ENCODE peak calls at places on chromosomes 16 and 17, in four cellular contexts. U is choroid plexus epithelial cell, R is BE2C, N is sigmoid colon. I is an unnamed sample.

GRCh38 chr16:3501783-3502400 is 1.1 kb downstream of the CLUAP1 start:
- DNase-seq in U (no peak), N (peak), R (no peak), I (no peak)

GRCh38 chr17:65473985-65474384 is 87.5 kb downstream of the AXIN2 start:
- DNase-seq in U (no peak), N (no peak), R (no peak), I (no peak)

GRCh38 chr16:15798671-15799070 is 58.2 kb downstream of the MYH11 start:
- DNase-seq in R (no peak), U (no peak), N (peak), I (no peak)

GRCh38 chr16:87592018-87592712 is 10.1 kb upstream of the JPH3 start:
- DNase-seq in U (no peak), R (no peak), N (no peak), I (no peak)

GRCh38 chr17:27496005-27496404 is 39.8 kb downstream of the KSR1 start:
- DNase-seq in U (no peak), R (no peak), N (no peak), I (no peak)

GRCh38 chr16:17358350-17358749 is 112.4 kb downstream of the XYLT1 start:
- DNase-seq in R (no peak), U (no peak), N (no peak), I (no peak)

GRCh38 chr17:41464682-41465081 is 2.5 kb downstream of the KRT32 start:
- DNase-seq in R (no peak), U (peak), N (no peak), I (peak)

GRCh38 chr16:88103581-88104188 is 152.5 kb downstream of the BANP start:
- DNase-seq in N (no peak), U (no peak), R (no peak), I (no peak)

GRCh38 chr17:64278614-64279013 is 15.6 kb upstream of the TEX2 start:
- DNase-seq in R (no peak), U (peak), N (no peak), I (no peak)

GRCh38 chr16:28166394-28167208 is 45.2 kb downstream of the XPO6 start:
- DNase-seq in R (no peak), N (no peak), U (peak), I (no peak)

GRCh38 chr17:72711531-72712310 is 380.8 kb downstream of the SLC39A11 start:
- DNase-seq in R (no peak), N (no peak), U (no peak), I (no peak)

GRCh38 chr17:17693253-17693954 is 12.1 kb downstream of the RAI1 start:
- DNase-seq in U (no peak), N (no peak), R (peak), I (peak)

GRCh38 chr16:25692307-25692706 is 548 bp downstream of the HS3ST4 start:
- DNase-seq in U (no peak), R (no peak), N (no peak), I (no peak)

GRCh38 chr17:76709077-76709950 is 1.5 kb downstream of the MXRA7 start:
- DNase-seq in N (peak), U (peak), R (peak), I (no peak)

GRCh38 chr17:49715717-49716279 is 8.0 kb upstream of the SLC35B1 start:
- DNase-seq in U (no peak), N (no peak), R (no peak), I (no peak)

GRCh38 chr17:37392024-37392590 is 14.5 kb downstream of the ACACA start:
- DNase-seq in N (no peak), U (peak), R (no peak), I (no peak)

GRCh38 chr17:58531122-58531521 is 16.7 kb upstream of the MTMR4 start:
- DNase-seq in N (no peak), U (no peak), R (no peak), I (no peak)

GRCh38 chr17:19238167-19238505 is 970 bp downstream of the EPN2 start:
- DNase-seq in R (peak), N (peak), U (peak), I (no peak)

GRCh38 chr17:42389135-42389417 is 834 bp upstream of the STAT3 start:
- DNase-seq in R (no peak), U (no peak), N (no peak), I (no peak)

GRCh38 chr16:70577256-70577698 is 53.7 kb downstream of the SF3B3 start:
- DNase-seq in N (peak), U (no peak), R (no peak), I (no peak)

GRCh38 chr16:19559242-19559910 is 3.9 kb downstream of the VPS35L start:
- DNase-seq in U (peak), N (no peak), R (peak), I (no peak)

GRCh38 chr16:14199624-14200023 is 128.5 kb downstream of the MRTFB start:
- DNase-seq in N (no peak), R (no peak), U (peak), I (no peak)

GRCh38 chr17:12227547-12227946 is 206.9 kb downstream of the MAP2K4 start:
- DNase-seq in N (no peak), U (no peak), R (no peak), I (no peak)

GRCh38 chr17:47998044-47998443 is 27.1 kb downstream of the CDK5RAP3 start:
- DNase-seq in N (no peak), R (no peak), U (no peak), I (no peak)

GRCh38 chr16:52552643-52553042 is 5.7 kb upstream of the TOX3 start:
- DNase-seq in R (no peak), N (no peak), U (no peak), I (peak)

GRCh38 chr16:87489434-87490045 is 3.3 kb downstream of the ZCCHC14 start:
- DNase-seq in N (no peak), R (no peak), U (no peak), I (no peak)

GRCh38 chr17:81386646-81387234 is 8.5 kb upstream of the BAHCC1 start:
- DNase-seq in N (no peak), U (no peak), R (no peak), I (no peak)

GRCh38 chr17:27396045-27396444 is 60.2 kb upstream of the KSR1 start:
- DNase-seq in R (no peak), U (no peak), N (no peak), I (no peak)

GRCh38 chr17:46124695-46125592 is 68.3 kb downstream of the KANSL1 start:
- DNase-seq in N (no peak), U (no peak), R (no peak), I (no peak)

GRCh38 chr17:72726936-72727335 is 365.6 kb downstream of the SLC39A11 start:
- DNase-seq in N (no peak), U (peak), R (no peak), I (no peak)

GRCh38 chr17:64994781-64995538 is 61.6 kb downstream of the GNA13 start:
- DNase-seq in R (no peak), N (no peak), U (no peak), I (no peak)

GRCh38 chr16:30458561-30459394 is 13.1 kb upstream of the SEPHS2 start:
- DNase-seq in N (peak), U (no peak), R (no peak), I (no peak)

GRCh38 chr17:51045616-51046526 is 74.8 kb downstream of the SPAG9 start:
- DNase-seq in N (no peak), U (no peak), R (no peak), I (no peak)

GRCh38 chr16:12602811-12603698 is 200.6 kb downstream of the CPPED1 start:
- DNase-seq in N (peak), R (no peak), U (no peak), I (no peak)

GRCh38 chr17:14359251-14359939 is 58.5 kb downstream of the HS3ST3B1 start:
- DNase-seq in R (no peak), N (no peak), U (no peak), I (no peak)

DNA sequence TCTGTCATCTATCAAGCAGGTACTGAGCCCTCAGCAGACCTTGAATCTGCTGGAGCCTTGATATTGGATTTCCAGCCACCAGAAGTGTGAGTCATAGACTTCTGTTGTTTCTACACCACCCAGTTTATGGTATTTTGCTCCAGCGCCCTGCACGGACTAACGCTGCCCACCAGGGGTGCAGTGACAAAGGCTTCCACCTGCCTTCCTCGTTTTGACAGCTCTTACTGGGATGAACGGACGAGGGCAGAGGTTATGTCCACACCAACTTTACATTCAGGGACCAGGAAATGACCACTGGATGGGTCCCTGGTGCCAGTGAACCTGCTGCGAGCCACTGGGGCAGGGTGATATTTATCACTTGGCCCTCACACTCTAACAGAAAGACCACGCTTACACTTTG is 66.6 kb upstream of the CBX4 start:
- DNase-seq in U (peak), R (peak), N (no peak), I (no peak)
- TF ChIP-seq CTCF in U (peak), R (peak), N (no peak), I (no peak)

GRCh38 chr17:68610554-68610953 is 9.4 kb upstream of the FAM20A start:
- DNase-seq in U (no peak), R (no peak), N (no peak), I (no peak)
- H3K4me3 ChIP-seq in U (no peak), R (no peak), N (no peak), I (no peak)

GRCh38 chr16:72924918-72925630 is 122.9 kb downstream of the ZFHX3 start:
- DNase-seq in U (no peak), R (no peak), N (peak), I (peak)
- TF ChIP-seq CTCF in U (no peak), R (no peak), N (no peak), I (no peak)

DNA sequence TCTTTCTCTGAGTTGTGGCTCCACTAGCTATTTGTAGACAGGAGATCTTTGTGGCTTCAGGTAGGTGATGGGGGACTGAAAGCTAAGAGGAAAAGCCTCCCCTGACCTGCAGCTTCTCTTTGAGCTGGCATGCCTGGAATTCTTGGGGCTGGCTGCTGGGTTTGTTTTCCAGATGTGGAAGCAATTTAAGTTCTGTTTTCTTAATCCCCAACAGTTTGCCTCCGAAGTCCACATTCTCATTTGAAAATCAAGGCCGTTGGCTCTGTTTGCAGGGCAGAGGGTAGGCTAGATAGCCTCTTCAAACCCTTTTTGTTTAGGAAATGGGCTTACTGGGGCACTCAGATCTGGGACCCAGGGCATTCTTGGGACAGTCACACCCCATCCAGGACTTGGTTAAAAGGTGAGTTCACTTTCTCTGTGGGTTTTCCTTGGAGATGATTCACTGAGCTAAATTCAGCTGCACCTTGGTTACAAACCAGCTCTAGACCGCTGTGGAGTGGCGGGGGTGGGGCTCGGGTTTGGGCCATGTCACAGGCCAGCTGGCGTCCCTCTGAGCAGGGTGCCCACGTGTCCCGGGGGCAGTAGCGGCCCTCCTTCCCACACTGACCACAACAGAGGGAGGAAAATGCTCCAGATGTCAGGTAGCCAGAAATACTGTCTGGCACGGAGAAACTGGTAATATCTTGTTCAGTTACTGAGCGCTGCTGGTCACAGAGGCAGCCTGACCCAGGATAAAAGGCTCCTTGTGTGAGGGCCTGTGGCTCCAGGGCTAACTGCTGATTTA is 108.5 kb downstream of the RAB11FIP4 start:
- DNase-seq in R (no peak), N (no peak), U (peak), I (no peak)
- H3K4me3 ChIP-seq in R (no peak), N (no peak), U (no peak), I (no peak)

GRCh38 chr17:8156174-8156992 is 4.2 kb upstream of the PER1 start:
- DNase-seq in N (peak), U (peak), R (peak), I (peak)
- TF ChIP-seq CTCF in N (no peak), U (peak), R (no peak), I (no peak)

DNA sequence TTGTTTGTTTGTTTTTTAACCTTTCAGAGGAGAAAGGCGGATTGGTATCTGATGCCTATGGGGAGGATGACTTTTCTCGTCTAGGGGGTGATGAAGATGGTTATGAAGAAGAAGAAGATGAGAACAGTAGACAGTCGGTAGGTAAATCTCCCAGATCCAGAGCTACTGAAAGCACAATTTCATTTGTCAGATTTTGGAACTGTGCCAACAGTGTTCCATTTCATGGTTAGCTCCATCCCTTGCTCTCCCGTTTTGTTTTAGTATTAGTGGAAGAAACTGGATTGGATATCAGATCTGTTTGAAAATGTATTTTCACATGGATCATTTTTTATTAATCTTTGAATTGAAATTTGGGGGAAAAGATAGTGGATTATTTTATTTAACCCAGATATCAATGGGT is 1.4 kb downstream of the SAP30BP start:
- DNase-seq in R (no peak), N (no peak), U (no peak), I (no peak)
- H3K4me3 ChIP-seq in R (peak), N (no peak), U (no peak), I (peak)

I was measured in LNCaP clone FGC.